ENCODE peak calls at places on chromosomes 1 and 21, in four cellular contexts. One of them, this sample, is unnamed.

GRCh38 chr21:38610573-38611251 is 112.4 kb upstream of the ERG start:
- DNase-seq in AML-193: no peak
- DNase-seq in NCI-H1436 treated with DMSO at 0.1 percent for 48 hours: no peak
- DNase-seq in lower leg skin: no peak
- DNase-seq in this sample: no peak

GRCh38 chr1:42908046-42908445 is 50.6 kb downstream of the SLC2A1 start:
- DNase-seq in AML-193: no peak
- DNase-seq in NCI-H1436 treated with DMSO at 0.1 percent for 48 hours: no peak
- DNase-seq in lower leg skin: no peak
- DNase-seq in this sample: no peak

GRCh38 chr1:18682375-18682774 is 51.7 kb downstream of the PAX7 start:
- DNase-seq in AML-193: no peak
- DNase-seq in NCI-H1436 treated with DMSO at 0.1 percent for 48 hours: no peak
- DNase-seq in lower leg skin: no peak
- DNase-seq in this sample: no peak

GRCh38 chr1:199778324-199778955 is 249.1 kb upstream of the NR5A2 start:
- DNase-seq in AML-193: no peak
- DNase-seq in NCI-H1436 treated with DMSO at 0.1 percent for 48 hours: no peak
- DNase-seq in lower leg skin: no peak
- DNase-seq in this sample: no peak

GRCh38 chr1:236103059-236103458 is 38.2 kb upstream of the NID1 start:
- DNase-seq in AML-193: no peak
- DNase-seq in NCI-H1436 treated with DMSO at 0.1 percent for 48 hours: no peak
- DNase-seq in lower leg skin: no peak
- DNase-seq in this sample: no peak

GRCh38 chr1:69315823-69316222 is 251.9 kb upstream of the LRRC7 start:
- DNase-seq in AML-193: no peak
- DNase-seq in NCI-H1436 treated with DMSO at 0.1 percent for 48 hours: no peak
- DNase-seq in lower leg skin: no peak
- DNase-seq in this sample: no peak

GRCh38 chr1:223133824-223134435 is 9.1 kb downstream of the TLR5 start:
- DNase-seq in AML-193: peak
- DNase-seq in NCI-H1436 treated with DMSO at 0.1 percent for 48 hours: peak
- DNase-seq in lower leg skin: peak
- DNase-seq in this sample: peak

GRCh38 chr1:161117681-161118581 is at the start of the genes NIT1 and PFDN2:
- DNase-seq in AML-193: peak
- DNase-seq in NCI-H1436 treated with DMSO at 0.1 percent for 48 hours: peak
- DNase-seq in lower leg skin: peak
- DNase-seq in this sample: peak

GRCh38 chr1:36654586-36654985 is 171.9 kb upstream of the CSF3R start:
- DNase-seq in AML-193: no peak
- DNase-seq in NCI-H1436 treated with DMSO at 0.1 percent for 48 hours: no peak
- DNase-seq in lower leg skin: no peak
- DNase-seq in this sample: no peak

GRCh38 chr1:85581802-85582686 is 1.5 kb downstream of the CCN1 start:
- DNase-seq in AML-193: no peak
- DNase-seq in NCI-H1436 treated with DMSO at 0.1 percent for 48 hours: no peak
- DNase-seq in lower leg skin: peak
- DNase-seq in this sample: peak

GRCh38 chr1:31706384-31707058 is 2.7 kb upstream of the COL16A1 start:
- DNase-seq in AML-193: no peak
- DNase-seq in NCI-H1436 treated with DMSO at 0.1 percent for 48 hours: no peak
- DNase-seq in lower leg skin: no peak
- DNase-seq in this sample: no peak

GRCh38 chr1:47663286-47663685 is 225.4 kb downstream of the FOXD2 start:
- DNase-seq in AML-193: no peak
- DNase-seq in NCI-H1436 treated with DMSO at 0.1 percent for 48 hours: no peak
- DNase-seq in lower leg skin: peak
- DNase-seq in this sample: no peak

GRCh38 chr1:18118078-18118477 is 10.5 kb downstream of the IGSF21 start:
- DNase-seq in AML-193: no peak
- DNase-seq in NCI-H1436 treated with DMSO at 0.1 percent for 48 hours: no peak
- DNase-seq in lower leg skin: no peak
- DNase-seq in this sample: no peak

GRCh38 chr1:180256353-180257027 is 26.4 kb downstream of the LHX4 start:
- DNase-seq in AML-193: no peak
- DNase-seq in NCI-H1436 treated with DMSO at 0.1 percent for 48 hours: no peak
- DNase-seq in lower leg skin: no peak
- DNase-seq in this sample: no peak

GRCh38 chr1:183248989-183249691 is 63.1 kb downstream of the LAMC2 start:
- DNase-seq in AML-193: no peak
- DNase-seq in NCI-H1436 treated with DMSO at 0.1 percent for 48 hours: no peak
- DNase-seq in lower leg skin: peak
- DNase-seq in this sample: no peak

This sample was measured in RKO.